ENCODE peak calls at places on chromosomes 6 and 20, in seven cellular contexts. Y, J, F, N, D, Q and X are unnamed samples.

GRCh38 chr6:67683960-67684359 is 951.1 kb upstream of the ADGRB3 start:
- DNase-seq in Y (peak), J (no peak), F (no peak), N (no peak), D (no peak), Q (peak), X (peak)

GRCh38 chr20:51335329-51335841 is 207.1 kb downstream of the NFATC2 start:
- DNase-seq in Y (peak), J (no peak), F (no peak), N (peak), D (no peak), Q (peak), X (no peak)

GRCh38 chr20:13492001-13492480 is 146.7 kb downstream of the TASP1 start:
- DNase-seq in Y (peak), J (peak), F (no peak), N (peak), D (no peak), Q (no peak), X (no peak)

GRCh38 chr6:75437451-75438185 is 56.0 kb downstream of the FILIP1 start:
- DNase-seq in Y (peak), J (no peak), F (no peak), N (peak), D (no peak), Q (peak), X (no peak)

GRCh38 chr20:1353956-1354355 is 25.0 kb upstream of the SDCBP2 start:
- DNase-seq in Y (no peak), J (no peak), F (no peak), N (no peak), D (no peak), Q (no peak), X (no peak)

GRCh38 chr20:47304287-47304686 is 52.2 kb downstream of the ZMYND8 start:
- DNase-seq in Y (peak), J (no peak), F (peak), N (no peak), D (no peak), Q (no peak), X (no peak)

GRCh38 chr6:11785953-11786579 is 7.5 kb upstream of the ADTRP start:
- DNase-seq in Y (no peak), J (no peak), F (no peak), N (no peak), D (no peak), Q (no peak), X (no peak)

GRCh38 chr6:52995913-52996685 is 1.0 kb upstream of the GSTA4 start:
- DNase-seq in Y (peak), J (peak), F (no peak), N (no peak), D (peak), Q (peak), X (peak)

GRCh38 chr20:25309395-25310267 is 61.7 kb downstream of the PYGB start:
- DNase-seq in Y (peak), J (peak), F (peak), N (peak), D (no peak), Q (no peak), X (peak)

GRCh38 chr6:150238294-150238693 is 95.5 kb downstream of the PPP1R14C start:
- DNase-seq in Y (peak), J (peak), F (peak), N (peak), D (peak), Q (no peak), X (no peak)

GRCh38 chr6:170225852-170226417 is 64.9 kb downstream of the DLL1 start:
- DNase-seq in Y (no peak), J (no peak), F (peak), N (no peak), D (no peak), Q (no peak), X (no peak)